ENCODE peak calls at places on chromosomes 16 and 17, in six cellular contexts. One of them, this sample, is unnamed.

GRCh38 chr17:81518785-81519283 is 6.2 kb upstream of the ACTG1 start:
- DNase-seq in spleen: peak; percentile 93
- DNase-seq in CD4-positive, alpha-beta T cell: no peak
- DNase-seq in activated CD8-positive, alpha-beta T cell treated with anti-CD3 and anti-CD28 coated beads for 36 hours: peak; percentile 38
- DNase-seq in ovary: peak; percentile 45
- DNase-seq in right atrium auricular region: no peak
- DNase-seq in this sample: no peak

GRCh38 chr17:77233635-77234334 is 93.0 kb downstream of the SEC14L1 start:
- DNase-seq in spleen: no peak
- DNase-seq in CD4-positive, alpha-beta T cell: no peak
- DNase-seq in activated CD8-positive, alpha-beta T cell treated with anti-CD3 and anti-CD28 coated beads for 36 hours: peak; percentile 49
- DNase-seq in ovary: no peak
- DNase-seq in right atrium auricular region: no peak
- DNase-seq in this sample: peak; percentile 72

GRCh38 chr17:2295575-2295974 is 8.0 kb downstream of the SMG6 start:
- DNase-seq in spleen: no peak
- DNase-seq in CD4-positive, alpha-beta T cell: no peak
- DNase-seq in activated CD8-positive, alpha-beta T cell treated with anti-CD3 and anti-CD28 coated beads for 36 hours: peak; percentile 35
- DNase-seq in ovary: no peak
- DNase-seq in right atrium auricular region: no peak
- DNase-seq in this sample: no peak

GRCh38 chr17:65690626-65691310 is 129.3 kb upstream of the AXIN2 start:
- DNase-seq in spleen: no peak
- DNase-seq in CD4-positive, alpha-beta T cell: no peak
- DNase-seq in activated CD8-positive, alpha-beta T cell treated with anti-CD3 and anti-CD28 coated beads for 36 hours: peak; percentile 33
- DNase-seq in ovary: no peak
- DNase-seq in right atrium auricular region: no peak
- DNase-seq in this sample: no peak

GRCh38 chr16:27665881-27666280 is 115.9 kb downstream of the KATNIP start:
- DNase-seq in spleen: no peak
- DNase-seq in CD4-positive, alpha-beta T cell: no peak
- DNase-seq in activated CD8-positive, alpha-beta T cell treated with anti-CD3 and anti-CD28 coated beads for 36 hours: no peak
- DNase-seq in ovary: no peak
- DNase-seq in right atrium auricular region: no peak
- DNase-seq in this sample: no peak

GRCh38 chr17:33508215-33508614 is 215.1 kb upstream of the ASIC2 start:
- DNase-seq in spleen: no peak
- DNase-seq in CD4-positive, alpha-beta T cell: no peak
- DNase-seq in activated CD8-positive, alpha-beta T cell treated with anti-CD3 and anti-CD28 coated beads for 36 hours: no peak
- DNase-seq in ovary: no peak
- DNase-seq in right atrium auricular region: no peak
- DNase-seq in this sample: no peak

GRCh38 chr17:55726440-55726839 is 3.8 kb upstream of the TMEM100 start:
- DNase-seq in spleen: no peak
- DNase-seq in CD4-positive, alpha-beta T cell: no peak
- DNase-seq in activated CD8-positive, alpha-beta T cell treated with anti-CD3 and anti-CD28 coated beads for 36 hours: no peak
- DNase-seq in ovary: peak; percentile 61
- DNase-seq in right atrium auricular region: peak; percentile 87
- DNase-seq in this sample: peak; percentile 88

GRCh38 chr17:78804777-78805176 is 22.7 kb upstream of the CYTH1 start:
- DNase-seq in spleen: no peak
- DNase-seq in CD4-positive, alpha-beta T cell: no peak
- DNase-seq in activated CD8-positive, alpha-beta T cell treated with anti-CD3 and anti-CD28 coated beads for 36 hours: peak; percentile 43
- DNase-seq in ovary: no peak
- DNase-seq in right atrium auricular region: no peak
- DNase-seq in this sample: no peak

GRCh38 chr17:73293480-73293911 is 18.3 kb downstream of the CDC42EP4 start:
- DNase-seq in spleen: no peak
- DNase-seq in CD4-positive, alpha-beta T cell: no peak
- DNase-seq in activated CD8-positive, alpha-beta T cell treated with anti-CD3 and anti-CD28 coated beads for 36 hours: no peak
- DNase-seq in ovary: peak; percentile 59
- DNase-seq in right atrium auricular region: peak; percentile 87
- DNase-seq in this sample: peak; percentile 90

GRCh38 chr17:76166168-76166567 is 25.1 kb upstream of the FOXJ1 start:
- DNase-seq in spleen: no peak
- DNase-seq in CD4-positive, alpha-beta T cell: no peak
- DNase-seq in activated CD8-positive, alpha-beta T cell treated with anti-CD3 and anti-CD28 coated beads for 36 hours: no peak
- DNase-seq in ovary: no peak
- DNase-seq in right atrium auricular region: no peak
- DNase-seq in this sample: no peak

GRCh38 chr16:85234310-85235235 is 122.3 kb upstream of the CIBAR2 start:
- DNase-seq in spleen: peak; percentile 84
- DNase-seq in CD4-positive, alpha-beta T cell: no peak
- DNase-seq in activated CD8-positive, alpha-beta T cell treated with anti-CD3 and anti-CD28 coated beads for 36 hours: no peak
- DNase-seq in ovary: peak; percentile 91
- DNase-seq in right atrium auricular region: peak; percentile 73
- DNase-seq in this sample: peak; percentile 52

GRCh38 chr17:56681561-56682266 is 88.2 kb downstream of the NOG start:
- DNase-seq in spleen: no peak
- DNase-seq in CD4-positive, alpha-beta T cell: no peak
- DNase-seq in activated CD8-positive, alpha-beta T cell treated with anti-CD3 and anti-CD28 coated beads for 36 hours: peak; percentile 54
- DNase-seq in ovary: no peak
- DNase-seq in right atrium auricular region: no peak
- DNase-seq in this sample: peak; percentile 85

GRCh38 chr17:67011527-67012175 is 32.7 kb upstream of the CACNG1 start:
- DNase-seq in spleen: no peak
- DNase-seq in CD4-positive, alpha-beta T cell: no peak
- DNase-seq in activated CD8-positive, alpha-beta T cell treated with anti-CD3 and anti-CD28 coated beads for 36 hours: no peak
- DNase-seq in ovary: no peak
- DNase-seq in right atrium auricular region: no peak
- DNase-seq in this sample: no peak

GRCh38 chr17:7838291-7839075 is 4.5 kb downstream of the KDM6B start:
- DNase-seq in spleen: peak; percentile 79
- DNase-seq in CD4-positive, alpha-beta T cell: no peak
- DNase-seq in activated CD8-positive, alpha-beta T cell treated with anti-CD3 and anti-CD28 coated beads for 36 hours: peak; percentile 63
- DNase-seq in ovary: peak; percentile 73
- DNase-seq in right atrium auricular region: no peak
- DNase-seq in this sample: peak; percentile 23

GRCh38 chr17:38428643-38429371 is 543 bp downstream of the ARHGAP23 start:
- DNase-seq in spleen: peak; percentile 82
- DNase-seq in CD4-positive, alpha-beta T cell: no peak
- DNase-seq in activated CD8-positive, alpha-beta T cell treated with anti-CD3 and anti-CD28 coated beads for 36 hours: peak; percentile 39
- DNase-seq in ovary: peak; percentile 77
- DNase-seq in right atrium auricular region: no peak
- DNase-seq in this sample: peak; percentile 20
- TF ChIP-seq CTCF in spleen: no peak
- TF ChIP-seq CTCF in CD4-positive, alpha-beta T cell: no peak
- TF ChIP-seq CTCF in activated CD8-positive, alpha-beta T cell treated with anti-CD3 and anti-CD28 coated beads for 36 hours: no peak
- TF ChIP-seq CTCF in ovary: no peak
- TF ChIP-seq CTCF in right atrium auricular region: no peak
- TF ChIP-seq CTCF in this sample: peak; percentile 28

GRCh38 chr16:35908942-35909341 is 2449.5 kb downstream of the TP53TG3F start:
- DNase-seq in spleen: no peak
- DNase-seq in CD4-positive, alpha-beta T cell: no peak
- DNase-seq in activated CD8-positive, alpha-beta T cell treated with anti-CD3 and anti-CD28 coated beads for 36 hours: peak; percentile 4
- DNase-seq in ovary: no peak
- DNase-seq in right atrium auricular region: no peak
- DNase-seq in this sample: no peak
- TF ChIP-seq CTCF in spleen: no peak
- TF ChIP-seq CTCF in CD4-positive, alpha-beta T cell: no peak
- TF ChIP-seq CTCF in activated CD8-positive, alpha-beta T cell treated with anti-CD3 and anti-CD28 coated beads for 36 hours: peak; percentile 21
- TF ChIP-seq CTCF in ovary: no peak
- TF ChIP-seq CTCF in right atrium auricular region: no peak
- TF ChIP-seq CTCF in this sample: peak; percentile 54

GRCh38 chr17:53516643-53517042 is 306.1 kb upstream of the KIF2B start:
- DNase-seq in spleen: no peak
- DNase-seq in CD4-positive, alpha-beta T cell: no peak
- DNase-seq in activated CD8-positive, alpha-beta T cell treated with anti-CD3 and anti-CD28 coated beads for 36 hours: no peak
- DNase-seq in ovary: no peak
- DNase-seq in right atrium auricular region: no peak
- DNase-seq in this sample: no peak
- TF ChIP-seq CTCF in spleen: no peak
- TF ChIP-seq CTCF in CD4-positive, alpha-beta T cell: no peak
- TF ChIP-seq CTCF in activated CD8-positive, alpha-beta T cell treated with anti-CD3 and anti-CD28 coated beads for 36 hours: no peak
- TF ChIP-seq CTCF in ovary: no peak
- TF ChIP-seq CTCF in right atrium auricular region: no peak
- TF ChIP-seq CTCF in this sample: peak; percentile 7

GRCh38 chr16:19948186-19949104 is 63.8 kb upstream of the GPRC5B start:
- DNase-seq in spleen: no peak
- DNase-seq in CD4-positive, alpha-beta T cell: no peak
- DNase-seq in activated CD8-positive, alpha-beta T cell treated with anti-CD3 and anti-CD28 coated beads for 36 hours: no peak
- DNase-seq in ovary: no peak
- DNase-seq in right atrium auricular region: no peak
- DNase-seq in this sample: no peak
- TF ChIP-seq CTCF in spleen: no peak
- TF ChIP-seq CTCF in CD4-positive, alpha-beta T cell: no peak
- TF ChIP-seq CTCF in activated CD8-positive, alpha-beta T cell treated with anti-CD3 and anti-CD28 coated beads for 36 hours: no peak
- TF ChIP-seq CTCF in ovary: no peak
- TF ChIP-seq CTCF in right atrium auricular region: no peak
- TF ChIP-seq CTCF in this sample: no peak

DNA sequence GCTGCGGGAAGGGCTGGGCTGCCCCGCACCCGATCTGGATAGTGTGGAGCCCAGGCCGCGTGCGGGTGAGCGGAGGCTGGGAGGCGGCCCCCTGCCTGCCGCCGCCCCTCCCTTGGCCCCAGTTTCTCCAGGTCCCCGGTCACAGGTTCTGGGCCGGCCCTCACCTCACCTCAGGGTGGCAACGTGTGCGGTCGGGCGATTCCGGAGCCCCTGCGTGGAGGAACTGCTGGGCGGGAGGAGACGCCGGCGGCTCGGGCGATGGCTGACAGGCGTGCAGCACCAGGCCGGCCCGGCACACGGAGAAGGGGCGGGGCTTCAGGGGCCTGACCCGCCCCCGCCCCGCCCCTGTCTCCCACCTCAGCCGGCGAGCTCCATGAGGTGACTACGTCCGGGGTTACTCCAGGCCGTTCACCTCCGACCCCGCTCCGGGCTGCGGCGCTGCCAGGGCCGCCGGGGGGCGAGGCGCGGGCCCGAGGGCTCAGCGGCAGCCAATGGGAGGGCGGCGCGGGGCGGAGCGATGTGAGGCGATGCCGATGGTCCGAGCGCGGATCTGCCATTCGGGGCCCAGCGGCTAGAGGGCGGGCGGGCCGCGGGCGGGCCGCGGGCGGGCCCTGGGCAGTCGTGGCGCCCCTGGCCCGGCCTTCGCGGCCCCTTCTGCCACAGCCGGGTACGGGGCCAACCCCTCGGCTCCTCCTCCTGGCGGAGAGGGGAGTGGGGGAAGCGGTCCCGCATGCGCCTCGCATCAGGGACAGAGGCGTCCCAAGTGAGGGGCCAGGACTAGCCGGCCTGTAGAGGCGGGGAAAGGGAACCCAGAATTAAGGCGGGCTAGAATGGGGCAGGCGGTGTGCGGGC is 16.7 kb upstream of the C17orf78 start:
- DNase-seq in spleen: peak; percentile 98
- DNase-seq in CD4-positive, alpha-beta T cell: peak; percentile 83
- DNase-seq in activated CD8-positive, alpha-beta T cell treated with anti-CD3 and anti-CD28 coated beads for 36 hours: peak; percentile 97
- DNase-seq in ovary: peak; percentile 97
- DNase-seq in right atrium auricular region: peak; percentile 93
- DNase-seq in this sample: peak; percentile 88
- TF ChIP-seq CTCF in spleen: no peak
- TF ChIP-seq CTCF in CD4-positive, alpha-beta T cell: no peak
- TF ChIP-seq CTCF in activated CD8-positive, alpha-beta T cell treated with anti-CD3 and anti-CD28 coated beads for 36 hours: peak; percentile 41
- TF ChIP-seq CTCF in ovary: no peak
- TF ChIP-seq CTCF in right atrium auricular region: peak; percentile 34
- TF ChIP-seq CTCF in this sample: peak; percentile 61

GRCh38 chr17:69305177-69305576 is 21.8 kb downstream of the ABCA5 start:
- DNase-seq in spleen: no peak
- DNase-seq in CD4-positive, alpha-beta T cell: no peak
- DNase-seq in activated CD8-positive, alpha-beta T cell treated with anti-CD3 and anti-CD28 coated beads for 36 hours: no peak
- DNase-seq in ovary: no peak
- DNase-seq in right atrium auricular region: no peak
- DNase-seq in this sample: no peak
- TF ChIP-seq CTCF in spleen: no peak
- TF ChIP-seq CTCF in CD4-positive, alpha-beta T cell: no peak
- TF ChIP-seq CTCF in activated CD8-positive, alpha-beta T cell treated with anti-CD3 and anti-CD28 coated beads for 36 hours: no peak
- TF ChIP-seq CTCF in ovary: no peak
- TF ChIP-seq CTCF in right atrium auricular region: no peak
- TF ChIP-seq CTCF in this sample: no peak

DNA sequence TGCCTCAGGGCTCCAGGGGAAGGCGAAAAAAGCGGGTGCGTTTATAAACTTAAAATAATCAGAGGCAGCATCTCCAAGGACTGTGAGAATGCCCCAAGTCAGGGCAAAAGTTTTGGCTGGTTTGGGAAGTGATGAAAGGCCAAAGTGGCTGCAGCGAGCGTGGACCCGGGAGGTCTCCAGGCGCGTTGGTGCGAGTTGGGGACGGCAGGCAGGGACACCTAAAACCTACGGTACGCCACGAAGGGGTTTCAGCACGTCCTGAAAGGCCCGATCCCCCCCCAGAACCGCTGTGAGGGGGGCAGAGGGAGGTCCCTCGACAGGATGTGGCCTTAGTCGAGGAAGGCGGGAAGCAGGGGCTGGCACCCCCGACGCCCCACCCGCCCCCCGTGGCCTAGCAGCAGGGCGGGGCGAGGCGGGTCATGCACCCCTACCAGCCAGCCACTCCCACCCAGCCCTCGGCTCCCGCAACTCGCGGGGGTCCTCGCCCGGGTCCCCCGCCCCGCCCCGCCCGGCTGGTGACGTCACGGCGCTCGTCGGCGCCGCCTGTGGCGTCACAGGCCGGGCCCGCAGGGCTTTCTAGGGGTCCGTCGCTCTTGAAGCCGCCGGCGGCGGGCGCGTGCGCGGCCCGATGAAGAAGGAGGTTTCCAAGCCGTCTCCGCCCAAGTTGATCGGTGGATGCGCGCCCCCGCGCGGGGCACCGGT is at the start of gene MYCBPAP:
- DNase-seq in spleen: peak; percentile 93
- DNase-seq in CD4-positive, alpha-beta T cell: peak; percentile 77
- DNase-seq in activated CD8-positive, alpha-beta T cell treated with anti-CD3 and anti-CD28 coated beads for 36 hours: peak; percentile 92
- DNase-seq in ovary: peak; percentile 78
- DNase-seq in right atrium auricular region: peak; percentile 88
- DNase-seq in this sample: peak; percentile 52
- TF ChIP-seq CTCF in spleen: no peak
- TF ChIP-seq CTCF in CD4-positive, alpha-beta T cell: no peak
- TF ChIP-seq CTCF in activated CD8-positive, alpha-beta T cell treated with anti-CD3 and anti-CD28 coated beads for 36 hours: no peak
- TF ChIP-seq CTCF in ovary: no peak
- TF ChIP-seq CTCF in right atrium auricular region: no peak
- TF ChIP-seq CTCF in this sample: peak; percentile 38

GRCh38 chr17:49976828-49977202 is 7.8 kb downstream of the DLX4 start:
- DNase-seq in spleen: no peak
- DNase-seq in CD4-positive, alpha-beta T cell: no peak
- DNase-seq in activated CD8-positive, alpha-beta T cell treated with anti-CD3 and anti-CD28 coated beads for 36 hours: no peak
- DNase-seq in ovary: no peak
- DNase-seq in right atrium auricular region: no peak
- DNase-seq in this sample: no peak

GRCh38 chr17:49976163-49976827 is 7.3 kb downstream of the DLX4 start:
- DNase-seq in spleen: no peak
- DNase-seq in CD4-positive, alpha-beta T cell: no peak
- DNase-seq in activated CD8-positive, alpha-beta T cell treated with anti-CD3 and anti-CD28 coated beads for 36 hours: no peak
- DNase-seq in ovary: no peak
- DNase-seq in right atrium auricular region: no peak
- DNase-seq in this sample: no peak

GRCh38 chr17:49978501-49978900 is 9.5 kb downstream of the DLX4 start:
- DNase-seq in spleen: no peak
- DNase-seq in CD4-positive, alpha-beta T cell: no peak
- DNase-seq in activated CD8-positive, alpha-beta T cell treated with anti-CD3 and anti-CD28 coated beads for 36 hours: no peak
- DNase-seq in ovary: no peak
- DNase-seq in right atrium auricular region: no peak
- DNase-seq in this sample: no peak

GRCh38 chr17:49979748-49980479 is 10.9 kb downstream of the DLX4 start:
- DNase-seq in spleen: no peak
- DNase-seq in CD4-positive, alpha-beta T cell: no peak
- DNase-seq in activated CD8-positive, alpha-beta T cell treated with anti-CD3 and anti-CD28 coated beads for 36 hours: no peak
- DNase-seq in ovary: no peak
- DNase-seq in right atrium auricular region: no peak
- DNase-seq in this sample: no peak

GRCh38 chr17:49977463-49978389 is 8.7 kb downstream of the DLX4 start:
- DNase-seq in spleen: no peak
- DNase-seq in CD4-positive, alpha-beta T cell: no peak
- DNase-seq in activated CD8-positive, alpha-beta T cell treated with anti-CD3 and anti-CD28 coated beads for 36 hours: no peak
- DNase-seq in ovary: no peak
- DNase-seq in right atrium auricular region: no peak
- DNase-seq in this sample: no peak
- TF ChIP-seq CTCF in spleen: no peak
- TF ChIP-seq CTCF in CD4-positive, alpha-beta T cell: no peak
- TF ChIP-seq CTCF in activated CD8-positive, alpha-beta T cell treated with anti-CD3 and anti-CD28 coated beads for 36 hours: no peak
- TF ChIP-seq CTCF in ovary: no peak
- TF ChIP-seq CTCF in right atrium auricular region: no peak
- TF ChIP-seq CTCF in this sample: no peak

This sample was measured in HFFc6.